ENCODE peak calls at places on chromosomes 1 and 21, in seven cellular contexts. N, Z, S, H, O, X and W are unnamed samples.

GRCh38 chr1:182301467-182302198 is 90.0 kb downstream of the GLUL start:
- DNase-seq in O (peak), N (no peak), H (no peak), S (peak), X (no peak), Z (peak), W (peak)

GRCh38 chr1:14774988-14775387 is 176.5 kb downstream of the KAZN start:
- DNase-seq in Z (no peak), N (no peak), S (no peak), H (no peak), O (no peak), X (no peak), W (no peak)

GRCh38 chr1:58844176-58844575 is 60.3 kb upstream of the JUN start:
- DNase-seq in H (no peak), X (no peak), O (no peak), S (no peak), Z (peak), N (no peak), W (no peak)

GRCh38 chr1:25503551-25504426 is 39.6 kb upstream of the LDLRAP1 start:
- DNase-seq in X (no peak), H (peak), Z (no peak), O (no peak), S (peak), N (peak), W (peak)

GRCh38 chr1:212401838-212402582 is 12.7 kb downstream of the PACC1 start:
- DNase-seq in N (no peak), S (no peak), X (no peak), Z (peak), H (no peak), O (peak), W (no peak)

GRCh38 chr1:154347961-154348360 is 22.6 kb downstream of the ATP8B2 start:
- DNase-seq in N (no peak), X (no peak), O (no peak), S (no peak), Z (no peak), H (no peak), W (no peak)

GRCh38 chr21:27761623-27762022 is 794.7 kb upstream of the ADAMTS5 start:
- DNase-seq in X (no peak), H (no peak), N (no peak), Z (no peak), S (no peak), O (no peak), W (no peak)

GRCh38 chr1:59701376-59701775 is 113.4 kb upstream of the HOOK1 start:
- DNase-seq in N (no peak), X (no peak), H (no peak), O (no peak), S (no peak), Z (peak), W (no peak)

GRCh38 chr1:58732087-58732486 is 32.2 kb upstream of the MYSM1 start:
- DNase-seq in Z (peak), X (no peak), O (no peak), N (no peak), H (no peak), S (no peak), W (no peak)

GRCh38 chr1:115302390-115302961 is 35.6 kb downstream of the NGF start:
- DNase-seq in N (no peak), H (no peak), Z (peak), O (peak), X (no peak), S (no peak), W (peak)

GRCh38 chr1:47971385-47971784 is 25.8 kb downstream of the TRABD2B start:
- DNase-seq in H (no peak), S (no peak), O (no peak), Z (no peak), X (no peak), N (no peak), W (no peak)

GRCh38 chr1:81974222-81974841 is 173.6 kb downstream of the ADGRL2 start:
- DNase-seq in H (no peak), O (no peak), S (no peak), X (no peak), Z (no peak), N (no peak), W (no peak)

GRCh38 chr1:145858937-145859490 is at the start of gene PIAS3:
- DNase-seq in X (peak), S (peak), H (peak), O (peak), Z (peak), N (peak), W (peak)

GRCh38 chr1:10152709-10153284 is 57.6 kb upstream of the KIF1B start:
- DNase-seq in X (no peak), Z (peak), H (no peak), N (peak), O (no peak), S (peak), W (peak)

GRCh38 chr1:236394905-236395779 is 1.1 kb downstream of the EDARADD start:
- DNase-seq in H (peak), Z (no peak), N (peak), X (no peak), S (peak), O (no peak), W (peak)

GRCh38 chr1:58283380-58284338 is 262.9 kb downstream of the OMA1 start:
- DNase-seq in Z (no peak), S (no peak), X (no peak), O (no peak), H (no peak), N (no peak), W (no peak)

GRCh38 chr1:1080122-1080753 is 6.1 kb upstream of the RNF223 start:
- DNase-seq in N (peak), X (peak), O (no peak), Z (peak), H (no peak), S (no peak), W (peak)

GRCh38 chr1:176994926-176995596 is 169.5 kb downstream of the ASTN1 start:
- DNase-seq in X (no peak), S (no peak), N (no peak), H (no peak), O (no peak), Z (no peak), W (no peak)